ENCODE peak calls at places on chromosomes 1 and 21, in seven cellular contexts. H is DND-41; Y is A673; L is upper lobe of left lung; M is tibial nerve; U is brain microvascular endothelial cell; S is CD8-positive, alpha-beta T cell. G is an unnamed sample.

GRCh38 chr1:79848316-79848715 is 841.8 kb upstream of the ADGRL4 start:
- DNase-seq in H (no peak), Y (no peak), L (no peak), M (no peak), U (no peak), S (no peak), G (no peak)

GRCh38 chr1:92310185-92310597 is 11.3 kb downstream of the RPAP2 start:
- DNase-seq in H (no peak), Y (peak; percentile 52), L (no peak), M (no peak), U (no peak), S (no peak), G (no peak)

GRCh38 chr1:212667223-212668139 is 32.2 kb downstream of the BATF3 start:
- DNase-seq in H (no peak), Y (peak; percentile 86), L (no peak), M (peak; percentile 65), U (peak; percentile 99), S (peak; percentile 42), G (no peak)

GRCh38 chr1:204077979-204078696 is 5.2 kb downstream of the SOX13 start:
- DNase-seq in H (no peak), Y (peak; percentile 48), L (no peak), M (no peak), U (peak; percentile 51), S (no peak), G (no peak)

GRCh38 chr1:111596499-111596898 is 23.1 kb upstream of the RAP1A start:
- DNase-seq in H (no peak), Y (no peak), L (no peak), M (no peak), U (no peak), S (peak; percentile 78), G (no peak)

GRCh38 chr1:222749927-222750326 is 12.9 kb downstream of the FAM177B start:
- DNase-seq in H (no peak), Y (peak; percentile 3), L (no peak), M (no peak), U (peak; percentile 2), S (no peak), G (no peak)

GRCh38 chr1:65698590-65698989 is 94.1 kb upstream of the PDE4B start:
- DNase-seq in H (no peak), Y (no peak), L (no peak), M (no peak), U (no peak), S (no peak), G (no peak)

GRCh38 chr1:214314178-214314843 is 33.4 kb downstream of the SMYD2 start:
- DNase-seq in H (no peak), Y (no peak), L (no peak), M (no peak), U (no peak), S (no peak), G (no peak)

GRCh38 chr1:40239626-40240025 is 8.1 kb upstream of the TMCO2 start:
- DNase-seq in H (no peak), Y (no peak), L (no peak), M (no peak), U (no peak), S (no peak), G (no peak)

GRCh38 chr1:25011270-25011669 is 81.2 kb upstream of the RUNX3 start:
- DNase-seq in H (no peak), Y (no peak), L (no peak), M (no peak), U (no peak), S (no peak), G (no peak)

GRCh38 chr1:232012773-232013386 is 386.3 kb downstream of the DISC1 start:
- DNase-seq in H (no peak), Y (peak; percentile 47), L (no peak), M (peak; percentile 47), U (peak; percentile 28), S (no peak), G (no peak)

GRCh38 chr1:206802401-206802800 is 30.1 kb upstream of the IL10 start:
- DNase-seq in H (no peak), Y (no peak), L (no peak), M (no peak), U (no peak), S (no peak), G (no peak)

GRCh38 chr1:169307176-169307575 is 60.4 kb downstream of the NME7 start:
- DNase-seq in H (no peak), Y (no peak), L (no peak), M (no peak), U (no peak), S (no peak), G (no peak)

GRCh38 chr1:39154553-39155361 is 49.7 kb upstream of the MACF1 start:
- DNase-seq in H (no peak), Y (no peak), L (no peak), M (peak; percentile 36), U (peak; percentile 71), S (no peak), G (peak; percentile 74)

GRCh38 chr1:168709896-168710305 is 19.1 kb downstream of the DPT start:
- DNase-seq in H (no peak), Y (peak; percentile 84), L (no peak), M (no peak), U (peak; percentile 60), S (no peak), G (no peak)

GRCh38 chr1:27153549-27153886 is 1.4 kb downstream of the SLC9A1 start:
- DNase-seq in H (peak; percentile 24), Y (peak; percentile 64), L (no peak), M (no peak), U (peak; percentile 28), S (no peak), G (peak; percentile 25)

GRCh38 chr1:3156936-3157335 is 87.9 kb downstream of the PRDM16 start:
- DNase-seq in H (no peak), Y (no peak), L (peak; percentile 73), M (no peak), U (no peak), S (no peak), G (no peak)

GRCh38 chr1:154553056-154553822 is 5.2 kb downstream of the UBE2Q1 start:
- DNase-seq in H (no peak), Y (no peak), L (no peak), M (no peak), U (no peak), S (no peak), G (no peak)

GRCh38 chr1:180923887-180924286 is 11.2 kb downstream of the KIAA1614 start:
- DNase-seq in H (no peak), Y (no peak), L (no peak), M (no peak), U (no peak), S (no peak), G (no peak)

GRCh38 chr1:50084389-50084788 is 24.3 kb upstream of the ELAVL4 start:
- DNase-seq in H (no peak), Y (no peak), L (no peak), M (no peak), U (no peak), S (no peak), G (no peak)

GRCh38 chr1:246074421-246074820 is 432.7 kb downstream of the SMYD3 start:
- DNase-seq in H (no peak), Y (no peak), L (no peak), M (no peak), U (no peak), S (no peak), G (no peak)

GRCh38 chr1:19110266-19110927 is 99.7 kb downstream of the UBR4 start:
- DNase-seq in H (no peak), Y (no peak), L (no peak), M (no peak), U (no peak), S (no peak), G (no peak)

GRCh38 chr1:64980745-64981601 is 14.6 kb upstream of the JAK1 start:
- DNase-seq in H (no peak), Y (no peak), L (no peak), M (no peak), U (peak; percentile 32), S (no peak), G (no peak)

GRCh38 chr21:44487831-44488230 is 32.5 kb downstream of the LRRC3 start:
- DNase-seq in H (peak; percentile 37), Y (peak; percentile 49), L (no peak), M (no peak), U (peak; percentile 36), S (peak; percentile 58), G (no peak)

GRCh38 chr1:99993468-99993845 is 23.7 kb downstream of the SLC35A3 start:
- DNase-seq in H (no peak), Y (no peak), L (no peak), M (no peak), U (no peak), S (no peak), G (no peak)

GRCh38 chr21:45119812-45120211 is 45.4 kb downstream of the ADARB1 start:
- DNase-seq in H (no peak), Y (no peak), L (no peak), M (no peak), U (no peak), S (no peak), G (no peak)

GRCh38 chr1:21922103-21923014 is 14.8 kb downstream of the HSPG2 start:
- DNase-seq in H (no peak), Y (no peak), L (no peak), M (no peak), U (no peak), S (no peak), G (no peak)

DNA sequence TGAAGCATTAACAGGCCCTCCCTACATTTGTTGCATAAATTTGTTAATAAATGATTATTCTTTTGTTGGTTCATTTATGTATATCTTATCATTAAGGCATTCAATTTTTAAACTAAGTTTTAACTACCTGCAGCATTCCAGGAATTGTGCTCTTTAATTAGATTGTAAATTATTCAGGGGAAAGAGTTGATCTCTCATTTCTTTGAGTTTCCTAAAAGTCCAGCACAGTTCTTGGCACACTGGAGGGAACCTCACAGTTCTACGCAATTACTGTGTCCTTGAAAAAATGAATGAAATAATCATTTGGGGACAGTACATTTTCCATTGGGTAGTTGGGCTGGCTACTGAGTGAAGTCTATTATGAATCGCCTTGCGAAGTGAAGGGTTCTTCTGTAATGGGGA is 493 bp upstream of the STXBP3 start:
- DNase-seq in H (no peak), Y (no peak), L (no peak), M (no peak), U (no peak), S (no peak), G (no peak)
- H3K4me3 ChIP-seq in H (peak overlapping the region; percentile 67), Y (no peak overlapping the region), L (peak overlapping the region; percentile 91), M (no peak overlapping the region), U (no peak overlapping the region), S (no peak overlapping the region), G (peak overlapping the region; percentile 79)

GRCh38 chr1:238647877-238648276 is 738.5 kb upstream of the CHRM3 start:
- DNase-seq in H (no peak), Y (peak; percentile 57), L (no peak), M (no peak), U (peak; percentile 99), S (no peak), G (no peak)
- H3K27ac ChIP-seq in H (no peak overlapping the region), Y (no peak overlapping the region), L (no peak overlapping the region), M (no peak overlapping the region), U (peak overlapping the region; percentile 99), S (no peak overlapping the region), G (peak overlapping the region; percentile 7)

DNA sequence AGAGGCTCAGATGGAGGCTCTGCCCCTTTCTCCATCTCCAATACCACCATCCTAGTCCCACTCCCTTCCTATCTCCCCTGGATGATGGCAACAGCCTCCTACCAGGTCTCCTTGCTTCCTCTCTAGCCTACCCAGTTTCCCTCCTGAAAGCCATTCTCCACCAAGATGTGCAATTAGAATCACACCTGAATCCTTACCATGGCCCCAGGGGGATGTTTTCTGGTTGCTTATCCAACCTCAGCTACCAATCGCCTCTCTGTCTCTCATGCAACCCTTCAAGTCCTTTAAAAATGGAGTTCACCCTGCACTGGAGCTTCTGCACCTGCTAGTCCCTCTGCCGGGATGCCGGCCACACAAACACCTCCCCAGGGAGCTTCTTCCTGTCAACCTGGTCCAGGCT is 2.9 kb downstream of the RCAN1 start:
- DNase-seq in H (peak; percentile 17), Y (no peak), L (no peak), M (no peak), U (no peak), S (no peak), G (no peak)
- H3K4me3 ChIP-seq in H (peak overlapping the region; percentile 70), Y (no peak overlapping the region), L (no peak overlapping the region), M (no peak overlapping the region), U (no peak overlapping the region), S (no peak overlapping the region), G (no peak overlapping the region)

GRCh38 chr1:45306319-45306718 is 20.4 kb upstream of the HPDL start:
- DNase-seq in H (no peak), Y (no peak), L (no peak), M (no peak), U (peak; percentile 43), S (no peak), G (no peak)
- H3K27ac ChIP-seq in H (no peak overlapping the region), Y (no peak overlapping the region), L (no peak overlapping the region), M (no peak overlapping the region), U (peak overlapping the region; percentile 35), S (no peak overlapping the region), G (no peak overlapping the region)

G was measured in tibial artery.